ENCODE peak calls at places on chromosomes 7 and 10, in seven cellular contexts. T is upper lobe of right lung, X is body of pancreas, E is left lung, O is heart right ventricle, M is cardiac muscle cell, F is thoracic aorta. V is an unnamed sample. For H3K4me1 and H3K27me3, the result is how much of the 10 kb centered on the place peaks cover.

GRCh38 chr10:127243490-127244272 is 47.3 kb upstream of the INSYN2A start:
- DNase-seq in T (no peak), X (peak), E (no peak), O (no peak), M (peak), F (no peak), V (peak)

GRCh38 chr7:157612664-157613561 is 276.1 kb downstream of the DNAJB6 start:
- DNase-seq in T (peak), X (peak), E (no peak), O (no peak), M (no peak), F (no peak), V (peak)

GRCh38 chr7:106659369-106659962 is 1.5 kb downstream of the CCDC71L start:
- DNase-seq in T (no peak), X (no peak), E (no peak), O (no peak), M (no peak), F (no peak), V (no peak)

GRCh38 chr7:55144333-55144954 is 125.6 kb downstream of the EGFR start:
- DNase-seq in T (no peak), X (no peak), E (no peak), O (no peak), M (no peak), F (no peak), V (no peak)

GRCh38 chr7:19080076-19080475 is 37.4 kb downstream of the TWIST1 start:
- DNase-seq in T (no peak), X (no peak), E (no peak), O (no peak), M (no peak), F (no peak), V (no peak)

GRCh38 chr10:35735412-35735811 is 93.3 kb upstream of the FZD8 start:
- DNase-seq in T (no peak), X (no peak), E (no peak), O (no peak), M (no peak), F (no peak), V (no peak)

GRCh38 chr7:80027616-80028173 is 106.9 kb upstream of the GNAI1 start:
- DNase-seq in T (no peak), X (no peak), E (no peak), O (no peak), M (no peak), F (no peak), V (no peak)

GRCh38 chr10:42941245-42941644 is 135.6 kb upstream of the RET start:
- DNase-seq in T (peak), X (no peak), E (no peak), O (no peak), M (no peak), F (no peak), V (no peak)

GRCh38 chr7:93910076-93910994 is 4.0 kb downstream of the GNGT1 start:
- DNase-seq in T (no peak), X (peak), E (no peak), O (peak), M (no peak), F (no peak), V (no peak)

GRCh38 chr7:102875700-102876192 is 37.1 kb upstream of the LRRC17 start:
- DNase-seq in T (no peak), X (peak), E (peak), O (no peak), M (no peak), F (peak), V (no peak)

GRCh38 chr7:16675277-16675676 is 29.3 kb downstream of the BZW2 start:
- DNase-seq in T (no peak), X (no peak), E (no peak), O (no peak), M (no peak), F (no peak), V (no peak)

GRCh38 chr7:134777470-134777869 is 2.0 kb upstream of the CALD1 start:
- DNase-seq in T (no peak), X (no peak), E (no peak), O (no peak), M (no peak), F (no peak), V (no peak)

GRCh38 chr10:117078168-117078837 is 59.8 kb downstream of the VAX1 start:
- DNase-seq in T (no peak), X (no peak), E (no peak), O (no peak), M (no peak), F (no peak), V (no peak)

GRCh38 chr10:128063736-128064614 is 62.2 kb downstream of the MKI67 start:
- DNase-seq in T (peak), X (no peak), E (peak), O (no peak), M (no peak), F (no peak), V (no peak)

GRCh38 chr7:117869374-117869773 is 3.9 kb downstream of the CTTNBP2 start:
- DNase-seq in T (no peak), X (no peak), E (no peak), O (no peak), M (no peak), F (no peak), V (no peak)

GRCh38 chr7:113086431-113086888 is at the start of gene GPR85:
- DNase-seq in T (peak), X (peak), E (peak), O (peak), M (peak), F (no peak), V (peak)

GRCh38 chr10:103763374-103764202 is 91.8 kb downstream of the SH3PXD2A start:
- DNase-seq in T (no peak), X (peak), E (no peak), O (no peak), M (no peak), F (no peak), V (peak)

GRCh38 chr10:99700649-99701048 is 31.3 kb downstream of the COX15 start:
- DNase-seq in T (no peak), X (no peak), E (no peak), O (no peak), M (no peak), F (no peak), V (no peak)

GRCh38 chr7:118844748-118845147 is 620.2 kb downstream of the ANKRD7 start:
- DNase-seq in T (no peak), X (no peak), E (no peak), O (no peak), M (no peak), F (no peak), V (no peak)

GRCh38 chr10:26367771-26368170 is 70.4 kb upstream of the APBB1IP start:
- DNase-seq in T (peak), X (no peak), E (no peak), O (peak), M (peak), F (no peak), V (peak)

GRCh38 chr10:110969183-110969582 is 49.8 kb downstream of the SHOC2 start:
- DNase-seq in T (no peak), X (no peak), E (no peak), O (no peak), M (no peak), F (no peak), V (no peak)

GRCh38 chr10:131943021-131943814 is 38.5 kb downstream of the BNIP3 start:
- DNase-seq in T (peak), X (peak), E (no peak), O (no peak), M (peak), F (no peak), V (no peak)

GRCh38 chr7:134866581-134866980 is 87.1 kb downstream of the CALD1 start:
- DNase-seq in T (no peak), X (no peak), E (no peak), O (no peak), M (no peak), F (no peak), V (no peak)

GRCh38 chr10:116767235-116767634 is 24.9 kb upstream of the HSPA12A start:
- DNase-seq in T (peak), X (no peak), E (no peak), O (no peak), M (no peak), F (no peak), V (no peak)

GRCh38 chr7:79317728-79318127 is 135.7 kb downstream of the MAGI2 start:
- DNase-seq in T (no peak), X (no peak), E (no peak), O (no peak), M (no peak), F (no peak), V (no peak)

GRCh38 chr7:68744036-68744435 is 854.2 kb upstream of the AUTS2 start:
- DNase-seq in T (no peak), X (no peak), E (no peak), O (no peak), M (no peak), F (no peak), V (no peak)

GRCh38 chr10:905972-906371 is 25.5 kb downstream of the LARP4B start:
- DNase-seq in T (no peak), X (no peak), E (no peak), O (no peak), M (no peak), F (no peak), V (no peak)

GRCh38 chr10:124717358-124717757 is 26.8 kb downstream of the FAM53B start:
- DNase-seq in T (peak), X (no peak), E (no peak), O (no peak), M (no peak), F (no peak), V (no peak)

GRCh38 chr10:27625452-27626345 is 119.9 kb downstream of the MKX start:
- DNase-seq in T (no peak), X (no peak), E (no peak), O (no peak), M (no peak), F (no peak), V (no peak)

GRCh38 chr7:110358028-110358427 is 732.9 kb upstream of the LRRN3 start:
- DNase-seq in T (no peak), X (no peak), E (no peak), O (no peak), M (no peak), F (no peak), V (no peak)

GRCh38 chr10:117860135-117860534 is 186.6 kb downstream of the RAB11FIP2 start:
- DNase-seq in T (no peak), X (no peak), E (no peak), O (no peak), M (no peak), F (no peak), V (no peak)

DNA sequence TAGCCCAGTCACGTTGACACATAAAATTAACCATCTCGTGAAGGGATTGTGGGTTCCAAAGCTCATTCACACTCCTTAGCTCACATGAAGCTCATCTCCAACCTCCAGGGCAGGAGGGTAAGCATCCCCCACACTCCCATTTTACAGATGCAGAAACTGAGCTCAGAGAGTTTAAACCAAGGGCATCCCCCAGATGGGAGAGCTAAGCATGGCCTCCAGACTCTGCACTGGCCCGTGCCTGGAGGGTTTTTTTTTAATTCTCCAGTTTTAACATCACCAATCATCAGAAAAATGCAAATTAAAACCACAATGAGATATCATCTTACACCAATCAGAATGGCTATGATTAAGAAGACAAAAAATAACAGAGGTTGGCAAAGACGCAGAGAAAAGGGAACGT is 53.3 kb upstream of the TCF7L2 start:
- DNase-seq in T (no peak), X (no peak), E (no peak), O (no peak), M (no peak), F (no peak), V (no peak)
- H3K4me1 ChIP-seq in T (under half), X (under half), E (under half), O (under half), M (under half), F (under half), V (under half)

GRCh38 chr7:42691030-42691639 is 220.7 kb downstream of the C7orf25 start:
- DNase-seq in T (no peak), X (no peak), E (no peak), O (no peak), M (peak), F (no peak), V (no peak)
- H3K27me3 ChIP-seq in T (under half), X (under half), E (under half), O (under half), M (under half), F (under half), V (under half)

GRCh38 chr10:58240531-58240930 is 27.2 kb downstream of the IPMK start:
- DNase-seq in T (no peak), X (no peak), E (no peak), O (no peak), M (no peak), F (no peak), V (no peak)

GRCh38 chr10:58241346-58241745 is 26.3 kb downstream of the IPMK start:
- DNase-seq in T (no peak), X (no peak), E (no peak), O (no peak), M (no peak), F (no peak), V (no peak)

GRCh38 chr10:58239561-58240169 is 28.0 kb downstream of the IPMK start:
- DNase-seq in T (no peak), X (no peak), E (no peak), O (no peak), M (no peak), F (no peak), V (no peak)

GRCh38 chr10:58237014-58237830 is 30.5 kb downstream of the IPMK start:
- DNase-seq in T (no peak), X (no peak), E (no peak), O (no peak), M (no peak), F (no peak), V (no peak)
- H3K4me1 ChIP-seq in T (under half), X (under half), E (under half), O (under half), M (under half), F (under half), V (under half)

GRCh38 chr7:156147104-156147503 is 334.8 kb upstream of the SHH start:
- DNase-seq in T (no peak), X (peak), E (no peak), O (no peak), M (no peak), F (no peak), V (no peak)
- H3K27me3 ChIP-seq in T (under half), X (under half), E (under half), O (under half), M (under half), F (under half), V (under half)

V was measured in CD4-positive, alpha-beta memory T cell.